ENCODE peak calls at places on chromosomes 3 and 15, in nine cellular contexts. One of them, this sample, is unnamed.

GRCh38 chr3:180959691-180960090 is 29.8 kb downstream of the DNAJC19 start:
- DNase-seq in spleen: no peak
- DNase-seq in body of pancreas: no peak
- DNase-seq in right lobe of liver: no peak
- DNase-seq in prostate gland: no peak
- DNase-seq in K562: no peak
- DNase-seq in heart left ventricle: no peak
- DNase-seq in stomach: no peak
- DNase-seq in endothelial cell of umbilical vein: no peak
- DNase-seq in this sample: no peak

GRCh38 chr15:55907797-55908196 is 85.6 kb downstream of the NEDD4 start:
- DNase-seq in spleen: no peak
- DNase-seq in body of pancreas: no peak
- DNase-seq in right lobe of liver: no peak
- DNase-seq in prostate gland: no peak
- DNase-seq in K562: no peak
- DNase-seq in heart left ventricle: no peak
- DNase-seq in stomach: no peak
- DNase-seq in endothelial cell of umbilical vein: peak; percentile 76
- DNase-seq in this sample: no peak

GRCh38 chr15:28165791-28166190 is 66.7 kb upstream of the OCA2 start:
- DNase-seq in spleen: no peak
- DNase-seq in body of pancreas: no peak
- DNase-seq in right lobe of liver: no peak
- DNase-seq in prostate gland: no peak
- DNase-seq in K562: no peak
- DNase-seq in heart left ventricle: no peak
- DNase-seq in stomach: no peak
- DNase-seq in endothelial cell of umbilical vein: no peak
- DNase-seq in this sample: no peak

GRCh38 chr15:92733934-92734521 is 78.5 kb upstream of the FAM174B start:
- DNase-seq in spleen: no peak
- DNase-seq in body of pancreas: peak; percentile 32
- DNase-seq in right lobe of liver: no peak
- DNase-seq in prostate gland: no peak
- DNase-seq in K562: peak; percentile 32
- DNase-seq in heart left ventricle: peak; percentile 31
- DNase-seq in stomach: no peak
- DNase-seq in endothelial cell of umbilical vein: peak; percentile 34
- DNase-seq in this sample: no peak

GRCh38 chr3:4981160-4981687 is 2.0 kb downstream of the BHLHE40 start:
- DNase-seq in spleen: no peak
- DNase-seq in body of pancreas: peak; percentile 23
- DNase-seq in right lobe of liver: no peak
- DNase-seq in prostate gland: no peak
- DNase-seq in K562: no peak
- DNase-seq in heart left ventricle: no peak
- DNase-seq in stomach: no peak
- DNase-seq in endothelial cell of umbilical vein: peak; percentile 52
- DNase-seq in this sample: no peak

GRCh38 chr3:112334709-112335108 is 1.8 kb downstream of the CD200 start:
- DNase-seq in spleen: no peak
- DNase-seq in body of pancreas: no peak
- DNase-seq in right lobe of liver: no peak
- DNase-seq in prostate gland: no peak
- DNase-seq in K562: no peak
- DNase-seq in heart left ventricle: no peak
- DNase-seq in stomach: no peak
- DNase-seq in endothelial cell of umbilical vein: no peak
- DNase-seq in this sample: no peak

GRCh38 chr3:105425153-105425502 is 58.4 kb downstream of the ALCAM start:
- DNase-seq in spleen: no peak
- DNase-seq in body of pancreas: no peak
- DNase-seq in right lobe of liver: no peak
- DNase-seq in prostate gland: no peak
- DNase-seq in K562: no peak
- DNase-seq in heart left ventricle: no peak
- DNase-seq in stomach: no peak
- DNase-seq in endothelial cell of umbilical vein: no peak
- DNase-seq in this sample: no peak

GRCh38 chr3:153290278-153291015 is 128.4 kb downstream of the RAP2B start:
- DNase-seq in spleen: no peak
- DNase-seq in body of pancreas: no peak
- DNase-seq in right lobe of liver: no peak
- DNase-seq in prostate gland: no peak
- DNase-seq in K562: no peak
- DNase-seq in heart left ventricle: no peak
- DNase-seq in stomach: no peak
- DNase-seq in endothelial cell of umbilical vein: peak; percentile 43
- DNase-seq in this sample: no peak

GRCh38 chr3:155382396-155383042 is 89.0 kb upstream of the STRIT1 start:
- DNase-seq in spleen: no peak
- DNase-seq in body of pancreas: peak; percentile 75
- DNase-seq in right lobe of liver: peak; percentile 72
- DNase-seq in prostate gland: peak; percentile 48
- DNase-seq in K562: peak; percentile 67
- DNase-seq in heart left ventricle: peak; percentile 55
- DNase-seq in stomach: peak; percentile 82
- DNase-seq in endothelial cell of umbilical vein: peak; percentile 50
- DNase-seq in this sample: peak; percentile 56

GRCh38 chr15:55990516-55990915 is 2.9 kb downstream of the NEDD4 start:
- DNase-seq in spleen: no peak
- DNase-seq in body of pancreas: no peak
- DNase-seq in right lobe of liver: no peak
- DNase-seq in prostate gland: no peak
- DNase-seq in K562: no peak
- DNase-seq in heart left ventricle: no peak
- DNase-seq in stomach: no peak
- DNase-seq in endothelial cell of umbilical vein: no peak
- DNase-seq in this sample: no peak

GRCh38 chr3:192372627-192373026 is 354.7 kb downstream of the FGF12 start:
- DNase-seq in spleen: no peak
- DNase-seq in body of pancreas: no peak
- DNase-seq in right lobe of liver: no peak
- DNase-seq in prostate gland: no peak
- DNase-seq in K562: no peak
- DNase-seq in heart left ventricle: no peak
- DNase-seq in stomach: no peak
- DNase-seq in endothelial cell of umbilical vein: no peak
- DNase-seq in this sample: no peak

GRCh38 chr15:99962006-99962561 is 228.8 kb upstream of the LYSMD4 start:
- DNase-seq in spleen: peak; percentile 35
- DNase-seq in body of pancreas: no peak
- DNase-seq in right lobe of liver: no peak
- DNase-seq in prostate gland: no peak
- DNase-seq in K562: no peak
- DNase-seq in heart left ventricle: no peak
- DNase-seq in stomach: no peak
- DNase-seq in endothelial cell of umbilical vein: no peak
- DNase-seq in this sample: peak; percentile 5

GRCh38 chr15:52008698-52009434 is 10.2 kb upstream of the MAPK6 start:
- DNase-seq in spleen: no peak
- DNase-seq in body of pancreas: no peak
- DNase-seq in right lobe of liver: no peak
- DNase-seq in prostate gland: peak; percentile 20
- DNase-seq in K562: no peak
- DNase-seq in heart left ventricle: no peak
- DNase-seq in stomach: no peak
- DNase-seq in endothelial cell of umbilical vein: peak; percentile 66
- DNase-seq in this sample: no peak

DNA sequence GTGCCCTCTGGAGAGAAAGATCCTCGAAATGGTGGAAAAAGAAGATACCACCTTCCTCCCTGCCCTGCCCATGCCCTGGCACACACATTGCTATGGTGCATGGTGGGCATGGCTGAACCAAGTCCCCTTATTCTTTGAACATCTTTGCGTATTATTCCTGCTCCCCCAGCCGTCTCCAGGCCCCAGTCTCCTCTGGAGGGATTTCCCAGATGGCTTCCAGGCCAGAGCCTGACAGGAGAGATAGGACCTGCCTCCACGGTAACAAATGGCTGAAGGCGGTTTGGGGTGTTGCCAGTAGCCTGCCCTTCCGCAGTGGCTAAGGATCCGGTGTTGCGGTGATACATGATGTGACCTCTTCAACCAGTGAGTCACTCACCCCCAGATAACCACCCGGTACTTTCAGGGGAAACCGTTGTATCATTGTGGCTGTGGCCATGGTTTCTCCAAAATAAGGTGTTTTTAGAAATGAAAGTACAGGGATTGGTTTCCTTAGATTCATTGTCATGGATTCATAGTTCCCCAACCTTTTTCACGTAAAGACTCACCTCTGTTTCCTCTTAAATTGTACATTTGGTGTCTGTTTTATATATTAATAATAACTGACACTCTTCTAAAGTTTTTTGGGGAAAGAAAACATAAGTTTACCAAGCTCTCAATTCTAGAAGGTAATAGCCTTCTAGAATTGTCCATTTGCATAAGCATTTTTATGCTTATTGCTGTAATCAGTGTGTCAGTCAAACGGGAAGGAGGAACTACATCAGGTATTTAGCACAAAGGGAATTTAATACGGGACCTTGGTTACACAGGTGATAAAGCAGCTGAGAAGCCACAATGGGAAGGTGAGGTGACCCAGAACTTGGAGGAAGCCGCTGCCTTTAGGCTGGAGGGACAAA is 25.9 kb downstream of the SMAD3 start:
- DNase-seq in spleen: peak; percentile 86
- DNase-seq in body of pancreas: peak; percentile 80
- DNase-seq in right lobe of liver: no peak
- DNase-seq in prostate gland: no peak
- DNase-seq in K562: peak; percentile 85
- DNase-seq in heart left ventricle: peak; percentile 93
- DNase-seq in stomach: peak; percentile 76
- DNase-seq in endothelial cell of umbilical vein: peak; percentile 99
- DNase-seq in this sample: peak; percentile 80
- TF ChIP-seq POLR2A in spleen: no peak
- TF ChIP-seq POLR2A in body of pancreas: no peak
- TF ChIP-seq POLR2A in right lobe of liver: no peak
- TF ChIP-seq POLR2A in prostate gland: no peak
- TF ChIP-seq POLR2A in K562: peak; percentile 46
- TF ChIP-seq POLR2A in heart left ventricle: no peak
- TF ChIP-seq POLR2A in stomach: no peak
- TF ChIP-seq POLR2A in endothelial cell of umbilical vein: peak; percentile 61
- TF ChIP-seq POLR2A in this sample: no peak

GRCh38 chr15:71056111-71056510 is 59.2 kb upstream of the THSD4 start:
- DNase-seq in spleen: no peak
- DNase-seq in body of pancreas: no peak
- DNase-seq in right lobe of liver: no peak
- DNase-seq in prostate gland: no peak
- DNase-seq in K562: no peak
- DNase-seq in heart left ventricle: no peak
- DNase-seq in stomach: no peak
- DNase-seq in endothelial cell of umbilical vein: no peak
- DNase-seq in this sample: no peak

GRCh38 chr15:71057581-71057980 is 57.7 kb upstream of the THSD4 start:
- DNase-seq in spleen: no peak
- DNase-seq in body of pancreas: no peak
- DNase-seq in right lobe of liver: no peak
- DNase-seq in prostate gland: no peak
- DNase-seq in K562: no peak
- DNase-seq in heart left ventricle: no peak
- DNase-seq in stomach: no peak
- DNase-seq in endothelial cell of umbilical vein: no peak
- DNase-seq in this sample: no peak

GRCh38 chr15:71057143-71057542 is 58.1 kb upstream of the THSD4 start:
- DNase-seq in spleen: no peak
- DNase-seq in body of pancreas: no peak
- DNase-seq in right lobe of liver: no peak
- DNase-seq in prostate gland: no peak
- DNase-seq in K562: no peak
- DNase-seq in heart left ventricle: no peak
- DNase-seq in stomach: no peak
- DNase-seq in endothelial cell of umbilical vein: no peak
- DNase-seq in this sample: no peak

GRCh38 chr15:71054286-71054952 is 60.9 kb upstream of the THSD4 start:
- DNase-seq in spleen: no peak
- DNase-seq in body of pancreas: no peak
- DNase-seq in right lobe of liver: no peak
- DNase-seq in prostate gland: no peak
- DNase-seq in K562: no peak
- DNase-seq in heart left ventricle: no peak
- DNase-seq in stomach: no peak
- DNase-seq in endothelial cell of umbilical vein: no peak
- DNase-seq in this sample: no peak

GRCh38 chr15:71055461-71055860 is 59.8 kb upstream of the THSD4 start:
- DNase-seq in spleen: no peak
- DNase-seq in body of pancreas: no peak
- DNase-seq in right lobe of liver: no peak
- DNase-seq in prostate gland: no peak
- DNase-seq in K562: no peak
- DNase-seq in heart left ventricle: no peak
- DNase-seq in stomach: no peak
- DNase-seq in endothelial cell of umbilical vein: peak; percentile 24
- DNase-seq in this sample: no peak
- H3K4me1 ChIP-seq in spleen: no peaks in the 10 kb centered on the region
- H3K4me1 ChIP-seq in body of pancreas: no peaks in the 10 kb centered on the region
- H3K4me1 ChIP-seq in right lobe of liver: no peaks in the 10 kb centered on the region
- H3K4me1 ChIP-seq in prostate gland: peaks cover 10% of the 10 kb centered on the region
- H3K4me1 ChIP-seq in K562: no peaks in the 10 kb centered on the region
- H3K4me1 ChIP-seq in heart left ventricle: no peaks in the 10 kb centered on the region
- H3K4me1 ChIP-seq in stomach: no peaks in the 10 kb centered on the region
- H3K4me1 ChIP-seq in endothelial cell of umbilical vein: no peaks in the 10 kb centered on the region
- H3K4me1 ChIP-seq in this sample: no peaks in the 10 kb centered on the region

DNA sequence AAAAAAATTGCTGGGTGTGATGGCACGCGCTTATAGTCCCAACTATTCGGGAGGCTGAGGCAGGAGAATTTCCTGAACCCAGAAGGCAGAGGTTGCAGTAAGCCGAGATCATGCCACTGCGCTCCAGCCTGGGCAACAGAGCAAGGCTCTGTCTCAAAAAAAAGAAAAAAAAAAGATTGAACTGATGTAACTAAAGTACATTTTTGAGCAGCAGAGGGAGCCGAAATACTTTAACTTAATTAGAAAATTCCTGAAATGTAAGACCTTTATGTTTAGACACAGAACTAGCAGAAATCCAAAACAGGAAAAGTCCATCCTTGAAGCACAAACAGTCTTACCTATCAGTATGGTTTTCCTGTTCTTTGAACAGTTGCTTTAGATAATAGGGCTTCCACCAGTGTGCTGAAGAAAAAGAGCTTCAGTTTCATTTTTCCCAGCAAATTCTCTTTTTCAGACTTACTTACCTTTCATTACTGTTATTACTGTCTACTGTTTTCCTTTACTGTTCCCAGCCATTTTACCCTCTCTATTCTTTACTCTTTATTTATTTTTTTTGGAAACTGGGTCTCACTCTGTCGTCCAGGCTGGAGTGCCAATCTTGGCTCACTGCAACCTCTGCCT is 33.4 kb upstream of the ZNF609 start:
- DNase-seq in spleen: no peak
- DNase-seq in body of pancreas: peak; percentile 13
- DNase-seq in right lobe of liver: no peak
- DNase-seq in prostate gland: no peak
- DNase-seq in K562: no peak
- DNase-seq in heart left ventricle: no peak
- DNase-seq in stomach: no peak
- DNase-seq in endothelial cell of umbilical vein: peak; percentile 74
- DNase-seq in this sample: no peak
- TF ChIP-seq CTCF in spleen: no peak
- TF ChIP-seq CTCF in body of pancreas: peak; percentile 52
- TF ChIP-seq CTCF in right lobe of liver: peak; percentile 29
- TF ChIP-seq CTCF in prostate gland: peak; percentile 44
- TF ChIP-seq CTCF in K562: peak; percentile 16
- TF ChIP-seq CTCF in heart left ventricle: peak; percentile 36
- TF ChIP-seq CTCF in stomach: no peak
- TF ChIP-seq CTCF in endothelial cell of umbilical vein: no peak
- TF ChIP-seq CTCF in this sample: peak; percentile 55

GRCh38 chr15:94206463-94207167 is 24.7 kb upstream of the MCTP2 start:
- DNase-seq in spleen: no peak
- DNase-seq in body of pancreas: peak; percentile 29
- DNase-seq in right lobe of liver: no peak
- DNase-seq in prostate gland: peak; percentile 28
- DNase-seq in K562: no peak
- DNase-seq in heart left ventricle: no peak
- DNase-seq in stomach: no peak
- DNase-seq in endothelial cell of umbilical vein: no peak
- DNase-seq in this sample: no peak
- TF ChIP-seq POLR2A in spleen: no peak
- TF ChIP-seq POLR2A in body of pancreas: no peak
- TF ChIP-seq POLR2A in right lobe of liver: no peak
- TF ChIP-seq POLR2A in prostate gland: no peak
- TF ChIP-seq POLR2A in K562: no peak
- TF ChIP-seq POLR2A in heart left ventricle: no peak
- TF ChIP-seq POLR2A in stomach: no peak
- TF ChIP-seq POLR2A in endothelial cell of umbilical vein: no peak
- TF ChIP-seq POLR2A in this sample: no peak